ENCODE peak calls at places on chromosomes 13 and 19, in seven cellular contexts. One of them, this sample, is unnamed.

GRCh38 chr13:96662036-96662435 is 332.2 kb downstream of the OXGR1 start:
- DNase-seq in neural progenitor cell: no peak
- DNase-seq in ovary: no peak
- DNase-seq in lung: no peak
- DNase-seq in endothelial cell: no peak
- DNase-seq in NCI-H1436 treated with DMSO at 0.1 percent for 48 hours: no peak
- DNase-seq in PC-9: no peak
- DNase-seq in this sample: no peak

GRCh38 chr13:69856331-69856730 is 251.3 kb upstream of the ATXN8OS start:
- DNase-seq in lung: no peak
- DNase-seq in ovary: no peak
- DNase-seq in neural progenitor cell: peak
- DNase-seq in PC-9: peak
- DNase-seq in endothelial cell: no peak
- DNase-seq in NCI-H1436 treated with DMSO at 0.1 percent for 48 hours: no peak
- DNase-seq in this sample: no peak

GRCh38 chr19:34253711-34254551 is 423 bp upstream of the GARRE1 start:
- DNase-seq in PC-9: no peak
- DNase-seq in neural progenitor cell: peak
- DNase-seq in endothelial cell: peak
- DNase-seq in ovary: peak
- DNase-seq in NCI-H1436 treated with DMSO at 0.1 percent for 48 hours: peak
- DNase-seq in lung: peak
- DNase-seq in this sample: peak

GRCh38 chr13:107866007-107866665 is 349.2 kb downstream of the LIG4 start:
- DNase-seq in NCI-H1436 treated with DMSO at 0.1 percent for 48 hours: no peak
- DNase-seq in ovary: no peak
- DNase-seq in PC-9: peak
- DNase-seq in lung: no peak
- DNase-seq in neural progenitor cell: peak
- DNase-seq in endothelial cell: peak
- DNase-seq in this sample: peak

GRCh38 chr13:100815476-100816046 is 141.0 kb upstream of the TMTC4 start:
- DNase-seq in neural progenitor cell: no peak
- DNase-seq in ovary: no peak
- DNase-seq in NCI-H1436 treated with DMSO at 0.1 percent for 48 hours: no peak
- DNase-seq in lung: no peak
- DNase-seq in endothelial cell: no peak
- DNase-seq in PC-9: no peak
- DNase-seq in this sample: peak

GRCh38 chr13:27663947-27664346 is 42.3 kb downstream of the POLR1D start:
- DNase-seq in lung: no peak
- DNase-seq in PC-9: no peak
- DNase-seq in ovary: no peak
- DNase-seq in neural progenitor cell: peak
- DNase-seq in endothelial cell: no peak
- DNase-seq in NCI-H1436 treated with DMSO at 0.1 percent for 48 hours: no peak
- DNase-seq in this sample: no peak

GRCh38 chr13:66503890-66504289 is 726.2 kb downstream of the PCDH9 start:
- DNase-seq in neural progenitor cell: peak
- DNase-seq in ovary: no peak
- DNase-seq in endothelial cell: no peak
- DNase-seq in PC-9: no peak
- DNase-seq in NCI-H1436 treated with DMSO at 0.1 percent for 48 hours: no peak
- DNase-seq in lung: no peak
- DNase-seq in this sample: no peak

GRCh38 chr13:73168993-73169401 is 110.2 kb downstream of the KLF5 start:
- DNase-seq in PC-9: peak
- DNase-seq in lung: no peak
- DNase-seq in endothelial cell: no peak
- DNase-seq in neural progenitor cell: no peak
- DNase-seq in NCI-H1436 treated with DMSO at 0.1 percent for 48 hours: no peak
- DNase-seq in ovary: no peak
- DNase-seq in this sample: no peak

GRCh38 chr13:110910013-110910890 is 4.6 kb downstream of the ANKRD10 start:
- DNase-seq in PC-9: no peak
- DNase-seq in neural progenitor cell: no peak
- DNase-seq in endothelial cell: no peak
- DNase-seq in ovary: no peak
- DNase-seq in NCI-H1436 treated with DMSO at 0.1 percent for 48 hours: no peak
- DNase-seq in lung: no peak
- DNase-seq in this sample: no peak

GRCh38 chr13:98295371-98295770 is 118.3 kb upstream of the RNF113B start:
- DNase-seq in lung: no peak
- DNase-seq in NCI-H1436 treated with DMSO at 0.1 percent for 48 hours: no peak
- DNase-seq in endothelial cell: no peak
- DNase-seq in ovary: no peak
- DNase-seq in PC-9: no peak
- DNase-seq in neural progenitor cell: no peak
- DNase-seq in this sample: no peak

GRCh38 chr19:50425581-50425980 is 6.8 kb downstream of the SPIB start:
- DNase-seq in PC-9: no peak
- DNase-seq in endothelial cell: no peak
- DNase-seq in NCI-H1436 treated with DMSO at 0.1 percent for 48 hours: no peak
- DNase-seq in ovary: no peak
- DNase-seq in lung: no peak
- DNase-seq in neural progenitor cell: no peak
- DNase-seq in this sample: no peak

GRCh38 chr13:110711778-110712070 is 1.8 kb upstream of the ING1 start:
- DNase-seq in neural progenitor cell: peak
- DNase-seq in ovary: no peak
- DNase-seq in PC-9: no peak
- DNase-seq in NCI-H1436 treated with DMSO at 0.1 percent for 48 hours: no peak
- DNase-seq in endothelial cell: no peak
- DNase-seq in lung: no peak
- DNase-seq in this sample: peak

GRCh38 chr19:52566588-52566987 is 3.5 kb upstream of the ZNF701 start:
- DNase-seq in ovary: no peak
- DNase-seq in neural progenitor cell: no peak
- DNase-seq in PC-9: no peak
- DNase-seq in NCI-H1436 treated with DMSO at 0.1 percent for 48 hours: no peak
- DNase-seq in endothelial cell: no peak
- DNase-seq in lung: no peak
- DNase-seq in this sample: no peak